ENCODE peak calls at places on chromosomes 3 and 15, in eight cellular contexts. Z is cardiac muscle cell, G is RWPE2, D is fibroblast of lung, K is OCI-LY7, C is AG04450, T is H9, W is choroid plexus epithelial cell. H is an unnamed sample.

GRCh38 chr15:90489944-90490343 is 39.8 kb upstream of the CRTC3 start:
- DNase-seq in Z (no peak), G (no peak), D (peak; percentile 17), K (no peak), C (no peak), T (no peak), W (no peak), H (no peak)

GRCh38 chr3:74233091-74233490 is 381.4 kb downstream of the CNTN3 start:
- DNase-seq in Z (no peak), G (no peak), D (no peak), K (no peak), C (no peak), T (no peak), W (no peak), H (no peak)

GRCh38 chr3:9955067-9955502 is 2.9 kb upstream of the PRRT3 start:
- DNase-seq in Z (peak; percentile 78), G (no peak), D (peak; percentile 40), K (no peak), C (no peak), T (peak; percentile 71), W (peak; percentile 48), H (no peak)

GRCh38 chr3:190414297-190414696 is 26.3 kb downstream of the CLDN16 start:
- DNase-seq in Z (no peak), G (no peak), D (no peak), K (no peak), C (no peak), T (no peak), W (no peak), H (no peak)

GRCh38 chr15:44137750-44138149 is 57.3 kb downstream of the FRMD5 start:
- DNase-seq in Z (no peak), G (no peak), D (no peak), K (no peak), C (no peak), T (no peak), W (no peak), H (no peak)

GRCh38 chr3:106485802-106486201 is 617.0 kb upstream of the CBLB start:
- DNase-seq in Z (no peak), G (no peak), D (no peak), K (no peak), C (no peak), T (no peak), W (no peak), H (no peak)

GRCh38 chr3:139601191-139601961 is 61.8 kb upstream of the RBP1 start:
- DNase-seq in Z (no peak), G (peak; percentile 77), D (peak; percentile 6), K (no peak), C (no peak), T (no peak), W (no peak), H (no peak)

GRCh38 chr3:184734903-184735630 is 23.2 kb upstream of the MAGEF1 start:
- DNase-seq in Z (no peak), G (peak; percentile 32), D (no peak), K (no peak), C (no peak), T (no peak), W (no peak), H (no peak)

GRCh38 chr15:70566047-70566835 is 197.1 kb downstream of the UACA start:
- DNase-seq in Z (peak; percentile 60), G (no peak), D (no peak), K (no peak), C (no peak), T (peak; percentile 54), W (peak; percentile 57), H (no peak)

GRCh38 chr3:137035631-137036030 is 77.8 kb downstream of the IL20RB start:
- DNase-seq in Z (peak; percentile 27), G (no peak), D (no peak), K (peak; percentile 34), C (no peak), T (peak; percentile 70), W (peak; percentile 53), H (peak; percentile 15)
- TF ChIP-seq CTCF in Z (peak; percentile 41), G (peak; percentile 35), D (peak; percentile 20), K (peak; percentile 67), C (peak; percentile 38), T (peak; percentile 63), W (peak; percentile 63), H (no peak)

DNA sequence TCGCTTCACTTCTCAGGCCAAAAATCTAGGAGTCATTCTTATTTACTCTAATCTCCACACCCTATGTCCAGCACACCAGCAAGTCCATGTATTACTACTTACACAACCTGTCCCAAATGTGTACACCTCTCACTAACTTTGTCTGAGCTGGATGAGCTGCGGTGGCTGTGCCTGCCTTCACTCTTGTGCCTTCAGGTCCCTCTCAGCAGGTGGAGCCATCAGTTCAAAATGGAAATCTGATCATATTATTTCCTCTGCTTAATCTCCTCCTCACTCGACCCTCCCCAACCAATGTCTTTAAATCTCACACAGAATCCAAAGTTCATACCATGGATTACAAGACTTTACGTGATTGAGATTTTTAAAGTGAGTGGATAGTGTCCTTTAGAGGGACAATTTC is 82.8 kb downstream of the SSR3 start:
- DNase-seq in Z (no peak), G (no peak), D (no peak), K (peak; percentile 8), C (no peak), T (no peak), W (no peak), H (peak; percentile 18)
- TF ChIP-seq CTCF in Z (no peak), G (no peak), D (no peak), K (peak; percentile 62), C (no peak), T (no peak), W (peak; percentile 6), H (no peak)

GRCh38 chr3:113495035-113495434 is 19.9 kb downstream of the SPICE1 start:
- DNase-seq in Z (peak; percentile 8), G (no peak), D (peak; percentile 58), K (peak; percentile 55), C (no peak), T (no peak), W (peak; percentile 75), H (peak; percentile 61)
- TF ChIP-seq CTCF in Z (peak; percentile 48), G (peak; percentile 32), D (peak; percentile 44), K (peak; percentile 85), C (peak; percentile 53), T (peak; percentile 64), W (peak; percentile 65), H (peak; percentile 27)

DNA sequence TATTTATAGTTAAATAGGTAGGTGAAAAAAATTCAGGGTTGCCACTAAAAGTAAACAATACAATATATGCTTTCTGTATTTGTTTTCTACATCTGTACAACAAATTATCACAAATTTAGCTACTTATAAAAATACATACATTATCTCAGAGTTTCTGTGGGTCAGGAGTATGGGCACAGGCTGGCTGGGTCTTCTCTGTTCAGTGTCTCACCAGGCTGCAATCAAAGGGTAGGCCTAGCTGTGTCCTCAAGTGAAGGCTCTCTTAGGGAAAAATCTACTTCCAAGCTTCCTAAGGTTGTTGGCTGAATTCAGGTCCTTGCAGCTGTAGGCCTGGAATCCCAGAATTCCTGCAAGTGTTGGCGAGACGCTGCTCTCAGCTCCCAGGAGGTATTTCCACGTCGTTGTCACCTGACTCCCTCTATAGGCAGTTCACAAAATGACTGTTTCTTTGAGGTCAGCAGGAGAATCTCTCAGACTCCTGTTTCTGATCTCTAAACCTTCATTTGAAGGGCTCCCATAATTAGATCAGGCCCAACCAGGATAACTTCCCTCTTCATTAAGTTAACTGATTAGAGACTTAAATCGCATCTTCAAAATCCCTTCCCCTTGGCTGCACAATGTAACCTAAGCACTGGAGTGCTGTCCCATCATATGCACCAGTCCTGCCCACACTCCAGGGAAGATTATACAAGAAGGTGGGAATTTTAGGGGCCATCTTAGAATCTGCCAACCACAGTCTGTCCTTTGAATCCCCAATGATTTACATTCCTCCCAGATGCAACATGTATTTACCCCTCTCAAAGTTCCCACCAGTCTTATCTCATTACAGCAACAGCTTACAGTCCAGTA is 296.6 kb downstream of the SUCLG2 start:
- DNase-seq in Z (peak; percentile 71), G (no peak), D (peak; percentile 22), K (peak; percentile 25), C (no peak), T (peak; percentile 87), W (peak; percentile 51), H (no peak)
- TF ChIP-seq CTCF in Z (peak; percentile 34), G (peak; percentile 52), D (peak; percentile 47), K (peak; percentile 76), C (peak; percentile 55), T (peak; percentile 68), W (peak; percentile 51), H (peak; percentile 35)

GRCh38 chr3:113132571-113132996 is 78.8 kb upstream of the BOC start:
- DNase-seq in Z (no peak), G (no peak), D (peak; percentile 55), K (no peak), C (no peak), T (no peak), W (peak; percentile 28), H (no peak)
- TF ChIP-seq CTCF in Z (no peak), G (peak; percentile 25), D (no peak), K (no peak), C (no peak), T (no peak), W (peak; percentile 30), H (no peak)

GRCh38 chr3:65914740-65915366 is 123.9 kb downstream of the MAGI1 start:
- DNase-seq in Z (no peak), G (no peak), D (peak; percentile 7), K (no peak), C (no peak), T (no peak), W (peak; percentile 21), H (no peak)
- TF ChIP-seq CTCF in Z (no peak), G (peak; percentile 32), D (peak; percentile 11), K (peak; percentile 43), C (peak; percentile 2), T (peak; percentile 49), W (no peak), H (no peak)

GRCh38 chr3:62873672-62874397 is 1.4 kb downstream of the CADPS start:
- DNase-seq in Z (peak; percentile 89), G (no peak), D (peak; percentile 11), K (peak; percentile 92), C (no peak), T (peak; percentile 93), W (no peak), H (no peak)
- TF ChIP-seq CTCF in Z (no peak), G (peak; percentile 16), D (no peak), K (peak; percentile 69), C (no peak), T (peak; percentile 72), W (no peak), H (no peak)